ENCODE peak calls at places on chromosome 5, in six cellular contexts. Q is NCI-H1105 treated with DMSO at 0.1 percent for 48 hours; B is HCEC 1CT; D is body of pancreas; G is stimulated activated CD4-positive, alpha-beta T cell treated with anti-CD3 and anti-CD28 coated beads, Interleukin-2, amount 100 ng/mL, for 48 hours; X is transverse colon. C is an unnamed sample.

GRCh38 chr5:132384506-132384905 is 15.0 kb downstream of the SLC22A5 start:
- DNase-seq in Q (no peak), X (no peak), G (no peak), B (no peak), D (no peak), C (no peak)

GRCh38 chr5:10519729-10520128 is 44.1 kb upstream of the ANKRD33B start:
- DNase-seq in X (no peak), B (no peak), Q (no peak), G (no peak), D (no peak), C (no peak)

GRCh38 chr5:55638455-55638854 is 73.7 kb downstream of the SLC38A9 start:
- DNase-seq in Q (no peak), B (peak), X (no peak), D (no peak), G (no peak), C (no peak)

GRCh38 chr5:34675857-34676256 is 19.7 kb downstream of the RAI14 start:
- DNase-seq in D (no peak), B (no peak), G (no peak), X (no peak), Q (no peak), C (no peak)

GRCh38 chr5:67375606-67376005 is 179.0 kb upstream of the CD180 start:
- DNase-seq in D (no peak), Q (no peak), G (no peak), X (no peak), B (no peak), C (no peak)

GRCh38 chr5:54634089-54634488 is 116.5 kb downstream of the SNX18 start:
- DNase-seq in Q (no peak), G (no peak), D (no peak), X (no peak), B (no peak), C (no peak)

GRCh38 chr5:40842351-40842750 is 1.2 kb downstream of the CARD6 start:
- DNase-seq in B (peak), G (no peak), D (no peak), Q (no peak), X (no peak), C (no peak)

GRCh38 chr5:148645527-148645926 is 8.8 kb downstream of the HTR4 start:
- DNase-seq in Q (no peak), B (no peak), X (no peak), G (no peak), D (no peak), C (no peak)

GRCh38 chr5:80594810-80595209 is 24.7 kb upstream of the ANKRD34B start:
- DNase-seq in B (no peak), X (no peak), D (no peak), Q (no peak), G (no peak), C (no peak)

GRCh38 chr5:36078430-36078829 is 11.7 kb upstream of the UGT3A2 start:
- DNase-seq in B (no peak), X (no peak), Q (no peak), G (no peak), D (no peak), C (no peak)

GRCh38 chr5:27308151-27308550 is 269.8 kb upstream of the CDH9 start:
- DNase-seq in Q (no peak), X (no peak), G (no peak), B (peak), D (no peak), C (no peak)

GRCh38 chr5:137741-138140 is 45.8 kb downstream of the PLEKHG4B start:
- DNase-seq in B (no peak), G (no peak), Q (no peak), X (no peak), D (no peak), C (no peak)

GRCh38 chr5:146103594-146103993 is 1.8 kb downstream of the PLAC8L1 start:
- DNase-seq in Q (no peak), G (no peak), D (no peak), X (no peak), B (no peak), C (no peak)

GRCh38 chr5:137834498-137834897 is 33.2 kb upstream of the MYOT start:
- DNase-seq in Q (no peak), D (no peak), B (no peak), G (no peak), X (no peak), C (no peak)

GRCh38 chr5:77175235-77175634 is 35.2 kb upstream of the PDE8B start:
- DNase-seq in G (no peak), D (no peak), B (no peak), X (no peak), Q (no peak), C (no peak)

GRCh38 chr5:67354051-67354450 is 157.5 kb upstream of the CD180 start:
- DNase-seq in G (no peak), B (no peak), X (no peak), D (no peak), Q (no peak), C (no peak)

GRCh38 chr5:43773032-43773830 is 170.3 kb downstream of the NNT start:
- DNase-seq in G (no peak), Q (no peak), D (no peak), B (peak), X (no peak), C (peak)

GRCh38 chr5:147415663-147416062 is 94.2 kb downstream of the DPYSL3 start:
- DNase-seq in D (no peak), X (no peak), G (no peak), B (no peak), Q (no peak), C (no peak)

GRCh38 chr5:94618029-94618492 is 343 bp downstream of the KIAA0825 start:
- DNase-seq in B (peak), X (peak), G (no peak), D (peak), Q (peak), C (peak)

GRCh38 chr5:179270581-179271300 is 74.5 kb downstream of the ADAMTS2 start:
- DNase-seq in X (peak), B (no peak), D (peak), G (no peak), Q (no peak), C (no peak)

GRCh38 chr5:51829691-51830090 is 446.4 kb downstream of the ISL1 start:
- DNase-seq in Q (peak), B (no peak), X (no peak), G (no peak), D (no peak), C (no peak)

GRCh38 chr5:15627647-15628046 is 127.7 kb downstream of the FBXL7 start:
- DNase-seq in B (no peak), X (no peak), G (no peak), D (no peak), Q (no peak), C (no peak)

GRCh38 chr5:133245191-133246052 is 193.6 kb downstream of the HSPA4 start:
- DNase-seq in G (no peak), Q (no peak), B (peak), D (no peak), X (no peak), C (no peak)

GRCh38 chr5:41270423-41271251 is 57.3 kb upstream of the C6 start:
- DNase-seq in B (peak), Q (peak), X (peak), D (peak), G (no peak), C (peak)

GRCh38 chr5:100664140-100664539 is 129.0 kb downstream of the FAM174A start:
- DNase-seq in B (no peak), G (no peak), X (no peak), Q (no peak), D (no peak), C (no peak)

GRCh38 chr5:82222597-82223574 is 55.3 kb downstream of the RPS23 start:
- DNase-seq in D (no peak), B (no peak), G (no peak), X (no peak), Q (no peak), C (no peak)

GRCh38 chr5:138936-139335 is 47.0 kb downstream of the PLEKHG4B start:
- DNase-seq in Q (no peak), D (no peak), G (no peak), X (no peak), B (no peak), C (no peak)

GRCh38 chr5:69292349-69292748 is 40.3 kb downstream of the CCDC125 start:
- DNase-seq in X (no peak), D (no peak), B (no peak), G (no peak), Q (no peak), C (no peak)

GRCh38 chr5:174837919-174838902 is 113.8 kb downstream of the MSX2 start:
- DNase-seq in D (peak), G (no peak), B (no peak), Q (no peak), X (peak), C (peak)

GRCh38 chr5:36444582-36444999 is 142.9 kb upstream of the RANBP3L start:
- DNase-seq in G (no peak), D (peak), B (peak), X (peak), Q (no peak), C (no peak)

C was measured in iPS DF 6.9.